ENCODE peak calls at places on chromosomes 5 and 9, in five cellular contexts. One of them, this sample, is unnamed.

GRCh38 chr5:156359452-156359851 is 32.5 kb downstream of the SGCD start:
- DNase-seq in HFFc6: peak
- DNase-seq in CD4-positive, alpha-beta T cell: no peak
- DNase-seq in heart right ventricle: no peak
- DNase-seq in astrocyte: peak
- DNase-seq in this sample: no peak

GRCh38 chr5:158139161-158139560 is 280.2 kb upstream of the CLINT1 start:
- DNase-seq in HFFc6: no peak
- DNase-seq in CD4-positive, alpha-beta T cell: no peak
- DNase-seq in heart right ventricle: no peak
- DNase-seq in astrocyte: peak
- DNase-seq in this sample: no peak

GRCh38 chr9:129716091-129716490 is 36.8 kb downstream of the PTGES start:
- DNase-seq in HFFc6: no peak
- DNase-seq in CD4-positive, alpha-beta T cell: no peak
- DNase-seq in heart right ventricle: no peak
- DNase-seq in astrocyte: peak
- DNase-seq in this sample: no peak

GRCh38 chr9:15512889-15513288 is 2.1 kb upstream of the PSIP1 start:
- DNase-seq in HFFc6: no peak
- DNase-seq in CD4-positive, alpha-beta T cell: no peak
- DNase-seq in heart right ventricle: no peak
- DNase-seq in astrocyte: no peak
- DNase-seq in this sample: no peak

GRCh38 chr5:31913796-31914188 is 260.3 kb downstream of the GOLPH3 start:
- DNase-seq in HFFc6: no peak
- DNase-seq in CD4-positive, alpha-beta T cell: no peak
- DNase-seq in heart right ventricle: no peak
- DNase-seq in astrocyte: no peak
- DNase-seq in this sample: no peak

GRCh38 chr5:95284512-95285405 is at the start of gene MCTP1:
- DNase-seq in HFFc6: no peak
- DNase-seq in CD4-positive, alpha-beta T cell: no peak
- DNase-seq in heart right ventricle: peak
- DNase-seq in astrocyte: peak
- DNase-seq in this sample: peak

GRCh38 chr9:136119259-136120118 is 814 bp upstream of the TMEM250 start:
- DNase-seq in HFFc6: peak
- DNase-seq in CD4-positive, alpha-beta T cell: no peak
- DNase-seq in heart right ventricle: no peak
- DNase-seq in astrocyte: no peak
- DNase-seq in this sample: peak

GRCh38 chr9:126761274-126761673 is 43.6 kb upstream of the ZBTB43 start:
- DNase-seq in HFFc6: no peak
- DNase-seq in CD4-positive, alpha-beta T cell: no peak
- DNase-seq in heart right ventricle: no peak
- DNase-seq in astrocyte: no peak
- DNase-seq in this sample: no peak

GRCh38 chr9:136838314-136839228 is 3.7 kb upstream of the AJM1 start:
- DNase-seq in HFFc6: no peak
- DNase-seq in CD4-positive, alpha-beta T cell: no peak
- DNase-seq in heart right ventricle: peak
- DNase-seq in astrocyte: no peak
- DNase-seq in this sample: no peak

GRCh38 chr5:74105126-74105780 is 479.3 kb downstream of the ARHGEF28 start:
- DNase-seq in HFFc6: no peak
- DNase-seq in CD4-positive, alpha-beta T cell: no peak
- DNase-seq in heart right ventricle: peak
- DNase-seq in astrocyte: no peak
- DNase-seq in this sample: no peak

GRCh38 chr5:144356489-144356888 is 185.8 kb downstream of the KCTD16 start:
- DNase-seq in HFFc6: no peak
- DNase-seq in CD4-positive, alpha-beta T cell: no peak
- DNase-seq in heart right ventricle: no peak
- DNase-seq in astrocyte: no peak
- DNase-seq in this sample: no peak

GRCh38 chr5:96509721-96510383 is 76.8 kb upstream of the PCSK1 start:
- DNase-seq in HFFc6: peak
- DNase-seq in CD4-positive, alpha-beta T cell: no peak
- DNase-seq in heart right ventricle: no peak
- DNase-seq in astrocyte: peak
- DNase-seq in this sample: peak

GRCh38 chr5:5303242-5303641 is 119.2 kb upstream of the ICE1 start:
- DNase-seq in HFFc6: no peak
- DNase-seq in CD4-positive, alpha-beta T cell: no peak
- DNase-seq in heart right ventricle: no peak
- DNase-seq in astrocyte: no peak
- DNase-seq in this sample: no peak

GRCh38 chr5:131150408-131150807 is 14.6 kb downstream of the HINT1 start:
- DNase-seq in HFFc6: no peak
- DNase-seq in CD4-positive, alpha-beta T cell: no peak
- DNase-seq in heart right ventricle: no peak
- DNase-seq in astrocyte: no peak
- DNase-seq in this sample: no peak

GRCh38 chr5:137201876-137202275 is 297.2 kb downstream of the SPOCK1 start:
- DNase-seq in HFFc6: peak
- DNase-seq in CD4-positive, alpha-beta T cell: no peak
- DNase-seq in heart right ventricle: no peak
- DNase-seq in astrocyte: peak
- DNase-seq in this sample: peak

GRCh38 chr5:149383399-149383798 is 4.3 kb upstream of the IL17B start:
- DNase-seq in HFFc6: no peak
- DNase-seq in CD4-positive, alpha-beta T cell: no peak
- DNase-seq in heart right ventricle: peak
- DNase-seq in astrocyte: no peak
- DNase-seq in this sample: no peak

GRCh38 chr5:60196382-60197113 is 303.0 kb upstream of the PDE4D start:
- DNase-seq in HFFc6: peak
- DNase-seq in CD4-positive, alpha-beta T cell: no peak
- DNase-seq in heart right ventricle: no peak
- DNase-seq in astrocyte: peak
- DNase-seq in this sample: no peak

GRCh38 chr9:86405926-86406325 is 51.7 kb upstream of the TUT7 start:
- DNase-seq in HFFc6: peak
- DNase-seq in CD4-positive, alpha-beta T cell: no peak
- DNase-seq in heart right ventricle: no peak
- DNase-seq in astrocyte: peak
- DNase-seq in this sample: peak

GRCh38 chr9:32300373-32300772 is 84.1 kb upstream of the ACO1 start:
- DNase-seq in HFFc6: no peak
- DNase-seq in CD4-positive, alpha-beta T cell: no peak
- DNase-seq in heart right ventricle: no peak
- DNase-seq in astrocyte: no peak
- DNase-seq in this sample: no peak

GRCh38 chr9:129548571-129549135 is 72.2 kb downstream of the C9orf50 start:
- DNase-seq in HFFc6: no peak
- DNase-seq in CD4-positive, alpha-beta T cell: no peak
- DNase-seq in heart right ventricle: peak
- DNase-seq in astrocyte: no peak
- DNase-seq in this sample: no peak

GRCh38 chr5:132406144-132406783 is 36.8 kb downstream of the SLC22A5 start:
- DNase-seq in HFFc6: no peak
- DNase-seq in CD4-positive, alpha-beta T cell: no peak
- DNase-seq in heart right ventricle: no peak
- DNase-seq in astrocyte: no peak
- DNase-seq in this sample: no peak

DNA sequence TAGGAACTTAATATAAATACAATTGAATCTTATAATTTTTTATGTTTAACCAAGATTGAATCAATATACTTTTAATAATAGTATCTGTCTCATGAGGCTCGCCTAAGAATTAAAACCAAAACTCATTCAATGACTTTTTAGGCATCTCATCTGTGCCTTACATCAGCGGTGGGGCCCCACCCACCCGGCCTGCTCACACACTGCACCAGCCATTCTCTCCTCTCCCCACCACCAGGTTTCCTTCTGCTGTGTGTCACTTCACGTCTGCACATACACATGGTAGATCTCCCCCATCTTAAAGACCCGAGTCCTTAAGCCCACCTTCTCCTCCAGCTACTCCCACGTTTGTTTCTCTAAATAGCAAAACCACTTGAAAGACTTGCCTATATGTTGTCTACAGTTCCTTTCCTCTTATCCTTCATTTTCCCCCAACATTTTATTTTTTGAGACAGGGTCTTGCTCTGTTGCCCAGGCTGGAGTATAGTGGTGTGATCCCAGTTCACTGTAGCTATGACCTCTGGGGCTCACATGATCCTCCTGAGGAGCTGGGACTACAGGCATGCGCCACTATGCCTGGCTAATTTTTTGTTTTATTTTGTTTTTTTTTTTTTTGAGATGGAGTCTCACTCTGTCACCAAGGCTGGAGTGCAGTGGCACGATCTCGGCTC is 77.8 kb downstream of the RAPGEF1 start:
- DNase-seq in HFFc6: no peak
- DNase-seq in CD4-positive, alpha-beta T cell: peak
- DNase-seq in heart right ventricle: no peak
- DNase-seq in astrocyte: no peak
- DNase-seq in this sample: no peak
- TF ChIP-seq CTCF in HFFc6: no peak
- TF ChIP-seq CTCF in CD4-positive, alpha-beta T cell: no peak
- TF ChIP-seq CTCF in heart right ventricle: no peak
- TF ChIP-seq CTCF in astrocyte: no peak
- TF ChIP-seq CTCF in this sample: no peak

GRCh38 chr5:87042554-87042953 is 225.1 kb upstream of the RASA1 start:
- DNase-seq in HFFc6: no peak
- DNase-seq in CD4-positive, alpha-beta T cell: no peak
- DNase-seq in heart right ventricle: no peak
- DNase-seq in astrocyte: no peak
- DNase-seq in this sample: no peak

GRCh38 chr5:87053134-87053533 is 214.5 kb upstream of the RASA1 start:
- DNase-seq in HFFc6: no peak
- DNase-seq in CD4-positive, alpha-beta T cell: no peak
- DNase-seq in heart right ventricle: no peak
- DNase-seq in astrocyte: no peak
- DNase-seq in this sample: no peak

DNA sequence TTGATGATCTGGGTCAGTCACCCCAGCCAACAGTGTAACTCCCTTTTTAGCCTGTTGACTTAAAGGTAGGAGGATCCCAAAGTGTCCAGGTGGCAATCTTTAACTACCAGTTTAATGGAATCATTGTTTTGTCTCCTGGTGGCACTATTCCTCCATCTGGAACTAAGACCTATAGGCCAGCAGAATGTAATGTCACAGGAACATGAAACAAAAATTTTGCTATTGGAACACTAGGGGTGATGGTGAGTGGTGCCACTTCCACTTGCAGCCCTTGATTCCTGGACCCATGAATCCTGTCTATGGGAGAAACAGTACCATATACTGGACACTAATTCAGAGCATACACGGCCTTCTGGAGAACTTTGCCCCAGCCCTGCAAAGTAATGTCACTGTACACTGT is 219.5 kb upstream of the RASA1 start:
- DNase-seq in HFFc6: no peak
- DNase-seq in CD4-positive, alpha-beta T cell: no peak
- DNase-seq in heart right ventricle: no peak
- DNase-seq in astrocyte: no peak
- DNase-seq in this sample: no peak
- TF ChIP-seq CTCF in HFFc6: peak
- TF ChIP-seq CTCF in CD4-positive, alpha-beta T cell: no peak
- TF ChIP-seq CTCF in heart right ventricle: no peak
- TF ChIP-seq CTCF in astrocyte: no peak
- TF ChIP-seq CTCF in this sample: no peak

GRCh38 chr5:38099205-38100144 is 158.9 kb upstream of the EGFLAM start:
- DNase-seq in HFFc6: no peak
- DNase-seq in CD4-positive, alpha-beta T cell: no peak
- DNase-seq in heart right ventricle: no peak
- DNase-seq in astrocyte: no peak
- DNase-seq in this sample: no peak

DNA sequence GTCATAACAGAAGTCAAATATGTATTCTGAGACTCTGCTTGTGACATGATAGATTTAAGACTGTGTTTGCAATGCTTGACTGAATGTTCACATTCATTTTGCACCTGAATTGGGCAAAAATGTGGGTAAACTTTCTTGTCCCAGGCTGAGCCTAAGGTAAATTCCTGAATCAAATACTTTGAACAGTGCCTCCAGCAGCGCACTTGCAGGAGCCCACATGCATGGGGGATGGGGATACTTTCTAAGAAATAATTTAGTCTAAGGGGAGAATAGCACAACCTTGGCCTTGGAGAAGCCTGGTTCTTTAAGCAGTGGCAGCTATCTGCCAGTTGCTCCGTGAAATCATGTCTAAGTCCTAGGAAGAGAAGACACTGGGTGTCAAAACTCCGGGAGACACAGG is 163.5 kb upstream of the EGFLAM start:
- DNase-seq in HFFc6: no peak
- DNase-seq in CD4-positive, alpha-beta T cell: no peak
- DNase-seq in heart right ventricle: no peak
- DNase-seq in astrocyte: no peak
- DNase-seq in this sample: no peak
- TF ChIP-seq CTCF in HFFc6: no peak
- TF ChIP-seq CTCF in CD4-positive, alpha-beta T cell: no peak
- TF ChIP-seq CTCF in heart right ventricle: no peak
- TF ChIP-seq CTCF in astrocyte: no peak
- TF ChIP-seq CTCF in this sample: no peak

DNA sequence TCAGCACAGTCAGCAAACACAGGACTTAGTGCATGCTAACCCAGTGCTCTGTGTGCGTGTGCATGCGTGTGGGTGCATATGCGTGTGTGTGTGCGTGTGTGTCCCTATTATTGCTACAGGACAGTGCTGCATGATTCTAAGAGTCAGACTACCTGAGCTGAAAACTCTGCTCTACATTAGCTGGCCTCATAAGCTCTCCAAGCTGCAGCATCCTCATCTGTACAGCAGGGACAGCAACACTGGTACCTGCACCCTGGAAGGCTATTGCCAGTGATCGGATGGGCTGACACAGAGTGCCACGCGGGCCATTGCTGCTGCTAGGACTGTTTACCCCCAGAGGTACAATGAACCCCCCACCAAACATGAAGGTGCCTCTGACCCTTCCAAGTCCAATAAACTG is 1.2 kb downstream of the ADAMTS12 start:
- DNase-seq in HFFc6: peak
- DNase-seq in CD4-positive, alpha-beta T cell: no peak
- DNase-seq in heart right ventricle: no peak
- DNase-seq in astrocyte: peak
- DNase-seq in this sample: peak
- TF ChIP-seq CTCF in HFFc6: peak
- TF ChIP-seq CTCF in CD4-positive, alpha-beta T cell: no peak
- TF ChIP-seq CTCF in heart right ventricle: no peak
- TF ChIP-seq CTCF in astrocyte: no peak
- TF ChIP-seq CTCF in this sample: peak

DNA sequence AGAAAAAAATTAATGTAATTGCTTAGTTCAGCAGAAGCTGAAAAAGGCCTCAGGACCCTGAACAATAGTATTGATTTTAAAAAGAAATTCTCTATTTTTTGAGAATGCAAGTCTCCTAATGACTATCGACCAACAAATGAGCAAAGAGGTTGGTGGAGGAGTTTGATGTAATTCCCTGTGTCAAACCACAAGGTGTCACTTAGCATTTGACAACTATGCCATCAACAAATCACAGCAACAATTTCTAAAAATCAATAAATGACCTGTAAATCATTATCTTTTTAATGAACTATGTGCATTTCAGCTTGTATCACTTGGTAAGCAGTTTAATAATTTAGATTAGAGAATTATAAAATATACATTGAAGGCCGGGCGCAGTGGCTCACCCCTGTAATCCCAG is 133.7 kb downstream of the PRELID2 start:
- DNase-seq in HFFc6: no peak
- DNase-seq in CD4-positive, alpha-beta T cell: no peak
- DNase-seq in heart right ventricle: no peak
- DNase-seq in astrocyte: no peak
- DNase-seq in this sample: no peak
- TF ChIP-seq CTCF in HFFc6: peak
- TF ChIP-seq CTCF in CD4-positive, alpha-beta T cell: no peak
- TF ChIP-seq CTCF in heart right ventricle: no peak
- TF ChIP-seq CTCF in astrocyte: no peak
- TF ChIP-seq CTCF in this sample: no peak

GRCh38 chr5:145908206-145908945 is 28.0 kb upstream of the SH3RF2 start:
- DNase-seq in HFFc6: no peak
- DNase-seq in CD4-positive, alpha-beta T cell: no peak
- DNase-seq in heart right ventricle: no peak
- DNase-seq in astrocyte: no peak
- DNase-seq in this sample: no peak
- TF ChIP-seq CTCF in HFFc6: peak
- TF ChIP-seq CTCF in CD4-positive, alpha-beta T cell: no peak
- TF ChIP-seq CTCF in heart right ventricle: no peak
- TF ChIP-seq CTCF in astrocyte: no peak
- TF ChIP-seq CTCF in this sample: no peak

This sample was measured in cardiac muscle cell.